ENCODE peak calls at places on chromosomes 1 and 21, in four cellular contexts. Z is GM23338, B is K562, F is HepG2. A is an unnamed sample.

GRCh38 chr1:153342178-153342577 is 6.5 kb downstream of the PGLYRP4 start:
- DNase-seq in Z (no peak), B (no peak), F (no peak), A (no peak)

GRCh38 chr1:158398818-158399502 is at the start of gene OR10T2:
- DNase-seq in Z (no peak), B (no peak), F (no peak), A (no peak)

GRCh38 chr1:23444104-23444533 is 19.6 kb upstream of the TCEA3 start:
- DNase-seq in Z (no peak), B (no peak), F (no peak), A (no peak)

GRCh38 chr21:29078884-29079765 is 5.7 kb upstream of the CCT8 start:
- DNase-seq in Z (no peak), B (no peak), F (no peak), A (peak)

GRCh38 chr1:239587066-239587465 is 200.7 kb downstream of the CHRM3 start:
- DNase-seq in Z (peak), B (no peak), F (no peak), A (no peak)

GRCh38 chr21:45308211-45309068 is 20.7 kb upstream of the POFUT2 start:
- DNase-seq in Z (no peak), B (no peak), F (peak), A (no peak)

GRCh38 chr1:2807678-2808385 is 6.3 kb upstream of the TTC34 start:
- DNase-seq in Z (no peak), B (no peak), F (no peak), A (no peak)

GRCh38 chr1:13661539-13661938 is 38.4 kb upstream of the PRDM2 start:
- DNase-seq in Z (no peak), B (no peak), F (no peak), A (no peak)

GRCh38 chr1:156596426-156596825 is 4.8 kb downstream of the NAXE start:
- DNase-seq in Z (no peak), B (no peak), F (no peak), A (no peak)

GRCh38 chr1:150551049-150551783 is 2.0 kb downstream of the ADAMTSL4 start:
- DNase-seq in Z (no peak), B (no peak), F (no peak), A (no peak)

GRCh38 chr1:88891318-88892145 is at the start of gene GTF2B:
- DNase-seq in Z (peak), B (peak), F (peak), A (peak)

GRCh38 chr1:5371270-5371669 is 621.0 kb downstream of the NPHP4 start:
- DNase-seq in Z (no peak), B (no peak), F (no peak), A (no peak)

GRCh38 chr21:36141513-36141925 is 6.6 kb downstream of the CBR3 start:
- DNase-seq in Z (peak), B (peak), F (peak), A (peak)

GRCh38 chr1:208089971-208090755 is 154.0 kb downstream of the PLXNA2 start:
- DNase-seq in Z (no peak), B (no peak), F (no peak), A (no peak)

GRCh38 chr1:6167391-6168303 is 12.5 kb downstream of the CHD5 start:
- DNase-seq in Z (no peak), B (no peak), F (no peak), A (no peak)

DNA sequence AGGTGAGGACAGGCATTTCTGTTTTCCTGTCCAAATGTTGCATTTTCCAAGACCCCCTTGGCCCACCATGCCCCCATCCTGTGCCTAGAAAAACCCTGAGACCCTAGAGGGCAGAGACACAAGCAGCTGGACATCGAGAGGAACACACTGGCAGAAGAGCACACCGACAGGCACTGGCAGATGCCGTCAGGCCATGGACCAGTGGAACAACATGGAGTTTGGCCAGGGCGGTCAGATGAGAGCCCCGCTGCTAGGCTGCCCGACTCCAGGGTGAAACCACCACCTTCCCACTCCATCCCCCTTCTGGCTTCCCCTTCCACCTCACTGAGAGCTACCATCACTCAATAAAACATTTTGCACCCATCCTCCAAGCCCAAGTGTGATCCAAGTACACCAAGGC is 438.4 kb downstream of the SIPA1L2 start:
- DNase-seq in Z (no peak), B (no peak), F (no peak), A (no peak)
- TF ChIP-seq CREB1 in Z (no peak), B (no peak), F (no peak), A (no peak)

DNA sequence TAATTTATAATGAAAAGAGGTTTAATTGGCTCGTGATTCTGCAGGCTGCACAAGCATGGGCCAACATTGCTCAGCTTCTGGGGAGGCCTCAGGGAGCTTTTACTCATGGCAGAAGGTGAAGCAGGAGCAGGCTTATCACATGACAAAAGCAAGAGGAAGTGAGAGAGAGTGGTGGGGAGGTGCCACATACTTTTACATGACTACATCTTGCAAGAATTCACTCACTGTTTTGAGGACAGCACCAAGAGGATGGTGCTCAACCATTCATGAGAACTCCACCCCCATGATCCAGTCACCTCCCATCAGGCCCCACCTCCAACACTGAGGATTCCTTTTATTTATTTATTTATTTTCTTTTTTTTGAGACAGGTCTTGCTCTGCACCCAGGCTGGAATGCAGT is 5.5 kb upstream of the PLEKHM2 start:
- DNase-seq in Z (peak), B (no peak), F (peak), A (peak)
- TF ChIP-seq JUNB in Z (no peak), B (no peak), F (no peak), A (no peak)

GRCh38 chr1:12063141-12064072 is at the start of gene TNFRSF8:
- DNase-seq in Z (peak), B (peak), F (no peak), A (no peak)
- TF ChIP-seq CREB1 in Z (no peak), B (no peak), F (no peak), A (no peak)

DNA sequence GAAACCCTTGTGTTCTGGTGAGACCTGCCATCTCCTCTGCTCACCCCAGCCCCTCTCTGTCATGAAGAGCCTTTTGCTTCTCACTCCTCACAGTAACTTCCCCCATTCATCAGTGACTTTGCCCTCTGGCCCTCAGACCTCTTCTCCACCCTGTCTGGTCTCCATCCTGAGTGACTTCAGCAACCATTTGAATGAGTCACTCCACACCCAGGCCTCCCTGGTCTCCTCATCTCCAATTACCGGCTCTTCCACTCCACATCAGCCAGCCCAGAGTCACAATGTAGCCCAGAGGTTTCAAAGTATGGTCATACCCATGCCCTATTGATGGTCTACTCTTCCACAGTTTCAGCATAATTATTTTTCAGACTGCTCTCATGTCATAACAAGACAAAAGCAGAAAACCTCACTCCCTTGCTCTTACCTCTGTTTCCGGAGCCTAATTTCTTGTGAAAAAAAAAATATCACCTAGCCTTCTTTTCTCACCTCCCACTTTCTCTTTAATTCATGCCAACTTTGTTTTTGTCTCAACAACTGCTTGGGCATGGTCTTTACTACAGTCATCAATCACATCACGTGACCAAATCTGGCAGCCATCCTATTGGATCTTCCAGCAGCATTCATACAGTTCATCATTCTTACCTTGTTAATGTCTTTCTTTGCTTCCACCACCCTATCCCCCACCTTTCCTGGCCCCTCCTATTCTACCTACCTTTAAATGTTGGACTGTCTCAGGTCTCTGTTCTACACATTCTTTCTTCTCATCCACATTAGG is 35.6 kb upstream of the NEK7 start:
- DNase-seq in Z (no peak), B (no peak), F (no peak), A (no peak)
- TF ChIP-seq JUNB in Z (no peak), B (no peak), F (no peak), A (no peak)

GRCh38 chr1:54178296-54179070 is 21.3 kb downstream of the CYB5RL start:
- DNase-seq in Z (no peak), B (no peak), F (no peak), A (no peak)

GRCh38 chr1:54176621-54177327 is 23.1 kb downstream of the CYB5RL start:
- DNase-seq in Z (no peak), B (no peak), F (no peak), A (no peak)

GRCh38 chr1:54186056-54186455 is 13.8 kb downstream of the CYB5RL start:
- DNase-seq in Z (no peak), B (no peak), F (no peak), A (no peak)

GRCh38 chr1:54177726-54178125 is 22.1 kb downstream of the CYB5RL start:
- DNase-seq in Z (no peak), B (no peak), F (no peak), A (no peak)

GRCh38 chr1:54180666-54181360 is 19.0 kb downstream of the CYB5RL start:
- DNase-seq in Z (no peak), B (no peak), F (no peak), A (no peak)
- TF ChIP-seq CREB1 in Z (no peak), B (no peak), F (no peak), A (no peak)

GRCh38 chr1:17436380-17437174 is 2.9 kb downstream of the RCC2 start:
- DNase-seq in Z (peak), B (no peak), F (no peak), A (no peak)

GRCh38 chr1:17438977-17439249 is 564 bp downstream of the RCC2 start:
- DNase-seq in Z (no peak), B (peak), F (no peak), A (no peak)

GRCh38 chr1:17437260-17438175 is 2.0 kb downstream of the RCC2 start:
- DNase-seq in Z (peak), B (peak), F (no peak), A (no peak)

GRCh38 chr1:17439250-17440073 is at the start of gene RCC2:
- DNase-seq in Z (peak), B (peak), F (peak), A (no peak)

DNA sequence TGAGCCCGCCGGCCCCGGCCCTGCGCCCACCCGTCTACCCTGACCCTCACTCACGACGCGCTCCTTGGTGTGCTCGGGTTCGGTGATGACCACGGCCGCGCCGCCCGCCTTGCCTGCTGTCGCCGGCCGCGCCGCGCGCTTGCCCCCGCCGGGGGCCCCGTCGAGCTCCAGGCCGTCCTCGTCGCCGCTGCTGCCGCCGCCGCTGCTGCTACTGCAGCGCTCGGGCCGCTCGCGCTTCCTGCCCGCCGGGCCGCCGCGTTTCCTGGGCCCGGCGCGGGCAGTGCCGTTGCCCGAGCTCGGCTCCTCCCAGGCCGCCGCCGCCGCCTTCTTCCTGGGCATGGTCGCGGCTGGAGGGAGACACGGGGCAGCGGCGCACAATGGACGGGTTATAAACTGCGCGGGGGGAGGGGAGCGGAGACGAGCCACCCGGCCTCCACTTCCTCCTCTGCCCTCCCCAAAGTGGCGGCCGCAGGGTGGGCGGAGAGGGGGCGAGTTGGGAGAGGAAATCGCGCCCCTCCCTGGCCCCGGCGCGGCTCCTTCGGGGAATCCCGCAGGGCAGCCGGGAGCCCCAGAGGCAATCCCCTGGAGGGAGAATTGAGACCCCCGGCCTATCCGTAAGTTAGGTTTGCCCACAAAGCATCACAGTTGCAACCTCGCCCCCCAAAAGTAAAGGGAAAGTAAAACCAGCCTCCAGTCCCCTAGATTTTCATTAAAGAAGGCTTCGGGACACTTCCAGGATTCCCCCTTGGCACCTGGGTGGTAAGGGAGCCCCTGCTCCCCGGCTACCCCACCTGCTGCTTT is 1.1 kb downstream of the RCC2 start:
- DNase-seq in Z (peak), B (peak), F (peak), A (no peak)
- TF ChIP-seq JUNB in Z (no peak), B (no peak), F (no peak), A (no peak)

GRCh38 chr1:998905-999796 is 746 bp downstream of the HES4 start:
- DNase-seq in Z (peak), B (peak), F (no peak), A (no peak)
- TF ChIP-seq CREB1 in Z (peak), B (no peak), F (no peak), A (no peak)

GRCh38 chr1:26378088-26378878 is 5.7 kb upstream of the ZNF683 start:
- DNase-seq in Z (no peak), B (peak), F (no peak), A (peak)
- TF ChIP-seq JUNB in Z (no peak), B (peak), F (no peak), A (no peak)